ENCODE peak calls at places on chromosomes 1 and 21, in six cellular contexts. L is tibial artery, K is mucosa of descending colon, Y is adrenal gland, R is astrocyte of the spinal cord, A is epithelial cell of esophagus. V is an unnamed sample.

GRCh38 chr1:63710776-63711175 is 63.0 kb upstream of the ROR1 start:
- DNase-seq in L (no peak), A (no peak), R (no peak), K (no peak), Y (no peak), V (no peak)

GRCh38 chr1:10986525-10986890 is 25.9 kb upstream of the TARDBP start:
- DNase-seq in A (no peak), Y (no peak), K (no peak), L (no peak), R (no peak), V (no peak)

GRCh38 chr1:227793948-227794812 is 21.3 kb upstream of the PRSS38 start:
- DNase-seq in L (no peak), K (peak), R (peak), A (no peak), Y (no peak), V (peak)

GRCh38 chr1:168583571-168583970 is 7.2 kb downstream of the XCL1 start:
- DNase-seq in A (peak), K (no peak), L (no peak), R (peak), Y (no peak), V (peak)

GRCh38 chr1:248886237-248886895 is 19.7 kb upstream of the PGBD2 start:
- DNase-seq in K (no peak), L (no peak), R (peak), A (no peak), Y (no peak), V (no peak)

GRCh38 chr1:169868978-169869377 is 24.7 kb downstream of the SCYL3 start:
- DNase-seq in K (no peak), Y (no peak), R (no peak), A (peak), L (no peak), V (peak)

GRCh38 chr1:22835920-22836319 is 125.3 kb downstream of the EPHB2 start:
- DNase-seq in Y (no peak), K (no peak), L (no peak), R (no peak), A (no peak), V (no peak)

GRCh38 chr1:54805466-54805865 is 4.3 kb upstream of the TTC22 start:
- DNase-seq in A (no peak), L (no peak), Y (no peak), R (no peak), K (no peak), V (no peak)

GRCh38 chr1:61642475-61643232 is 82.3 kb downstream of the TM2D1 start:
- DNase-seq in R (no peak), L (no peak), Y (no peak), K (no peak), A (no peak), V (no peak)

GRCh38 chr21:33058468-33059318 is 11.2 kb upstream of the OLIG1 start:
- DNase-seq in Y (peak), R (no peak), L (no peak), K (no peak), A (no peak), V (no peak)

GRCh38 chr1:30763654-30764248 is 6.2 kb upstream of the LAPTM5 start:
- DNase-seq in R (peak), L (peak), A (no peak), Y (peak), K (peak), V (no peak)

GRCh38 chr1:1990222-1990621 is 13.4 kb downstream of the CFAP74 start:
- DNase-seq in K (no peak), L (peak), A (no peak), Y (peak), R (no peak), V (no peak)

GRCh38 chr21:35818597-35818996 is 241.7 kb downstream of the SETD4 start:
- DNase-seq in R (no peak), Y (no peak), A (no peak), L (no peak), K (no peak), V (no peak)

GRCh38 chr1:175390081-175390481 is 197.5 kb upstream of the KIAA0040 start:
- DNase-seq in Y (no peak), L (no peak), K (no peak), A (no peak), R (no peak), V (no peak)

GRCh38 chr21:44350773-44351481 is 2.5 kb upstream of the TRPM2 start:
- DNase-seq in R (no peak), A (no peak), L (no peak), K (peak), Y (no peak), V (no peak)

GRCh38 chr1:165290143-165290542 is 66.4 kb downstream of the LMX1A start:
- DNase-seq in R (no peak), Y (no peak), A (no peak), L (no peak), K (no peak), V (no peak)

GRCh38 chr1:93722081-93723031 is 40.7 kb upstream of the BCAR3 start:
- DNase-seq in Y (peak), R (no peak), L (no peak), A (no peak), K (no peak), V (no peak)

GRCh38 chr1:32873484-32873883 is 2.8 kb upstream of the FNDC5 start:
- DNase-seq in A (no peak), Y (no peak), L (peak), R (no peak), K (no peak), V (no peak)

GRCh38 chr1:77100870-77101269 is 118.4 kb downstream of the PIGK start:
- DNase-seq in Y (no peak), L (no peak), A (no peak), R (no peak), K (no peak), V (no peak)

GRCh38 chr1:236605030-236605806 is 902 bp upstream of the HEATR1 start:
- DNase-seq in K (no peak), Y (no peak), R (no peak), L (no peak), A (no peak), V (no peak)

GRCh38 chr21:21165063-21165645 is 166.9 kb downstream of the NCAM2 start:
- DNase-seq in R (peak), K (no peak), L (no peak), A (no peak), Y (no peak), V (no peak)

GRCh38 chr1:66725885-66726665 is 26.2 kb upstream of the DYNLT5 start:
- DNase-seq in A (peak), K (no peak), Y (peak), R (peak), L (peak), V (peak)

GRCh38 chr1:201381130-201381529 is 3.6 kb upstream of the TNNT2 start:
- DNase-seq in Y (no peak), R (no peak), K (no peak), A (peak), L (no peak), V (no peak)

GRCh38 chr1:233867028-233867427 is 37.4 kb upstream of the SLC35F3 start:
- DNase-seq in L (no peak), K (no peak), A (no peak), R (no peak), Y (no peak), V (no peak)

GRCh38 chr1:171793656-171794055 is 12.2 kb downstream of the METTL13 start:
- DNase-seq in L (no peak), R (peak), K (no peak), A (no peak), Y (no peak), V (peak)

GRCh38 chr1:222064388-222065201 is 322.7 kb upstream of the DUSP10 start:
- DNase-seq in K (no peak), A (peak), L (no peak), R (peak), Y (no peak), V (peak)

GRCh38 chr21:45809421-45809820 is 165.9 kb downstream of the PCBP3 start:
- DNase-seq in L (no peak), Y (no peak), A (no peak), R (no peak), K (no peak), V (no peak)

GRCh38 chr1:109767596-109768334 is 4.0 kb upstream of the EPS8L3 start:
- DNase-seq in A (no peak), Y (no peak), L (no peak), K (peak), R (no peak), V (no peak)

GRCh38 chr1:93033029-93033428 is 46.1 kb upstream of the MTF2 start:
- DNase-seq in L (no peak), Y (no peak), R (no peak), A (no peak), K (no peak), V (no peak)

GRCh38 chr1:45187735-45188134 is 18.7 kb downstream of the ZSWIM5 start:
- DNase-seq in A (no peak), R (no peak), Y (no peak), K (no peak), L (no peak), V (no peak)

GRCh38 chr1:186987769-186988168 is 159.0 kb downstream of the PLA2G4A start:
- DNase-seq in K (no peak), A (no peak), Y (no peak), L (no peak), R (no peak), V (no peak)

GRCh38 chr1:151972533-151973270 is 21.0 kb downstream of the S100A10 start:
- DNase-seq in R (peak), A (peak), L (peak), Y (peak), K (peak), V (peak)

GRCh38 chr1:195664628-195665027 is 943.6 kb downstream of the KCNT2 start:
- DNase-seq in Y (no peak), L (no peak), A (peak), K (no peak), R (peak), V (peak)

DNA sequence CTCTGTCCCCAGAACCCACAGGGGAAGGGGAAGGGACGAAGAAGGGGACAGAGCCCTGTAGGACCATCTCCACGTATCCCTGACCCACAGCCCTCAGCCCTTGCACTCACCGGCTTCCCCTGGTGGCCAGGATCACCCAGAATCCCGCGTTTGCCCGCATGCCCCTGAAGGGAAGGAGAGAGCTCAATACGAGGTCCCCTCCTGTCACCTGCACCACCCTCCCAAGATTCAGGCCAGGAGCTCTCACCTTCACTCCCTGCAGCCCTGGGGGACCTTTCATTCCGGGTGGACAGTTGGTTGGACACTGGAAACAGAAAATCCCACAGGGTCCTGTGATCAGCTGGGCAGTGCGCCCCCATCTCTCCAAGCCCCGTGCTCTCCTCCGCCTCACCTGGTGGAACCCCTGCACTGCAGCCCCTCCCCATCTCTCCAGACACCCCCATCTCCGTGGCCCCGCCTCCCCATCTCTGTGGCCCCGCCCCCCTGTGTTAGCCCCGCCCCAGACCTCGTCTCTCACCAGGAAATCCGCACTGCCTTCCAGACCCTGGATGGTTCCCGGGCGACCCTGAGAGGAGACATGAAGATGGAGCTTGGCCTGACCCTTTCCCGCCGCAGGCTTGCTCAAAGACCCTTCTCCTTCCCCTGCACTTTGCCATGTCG is 6.0 kb downstream of the COL9A2 start:
- DNase-seq in A (no peak), L (no peak), R (no peak), K (no peak), Y (no peak), V (no peak)
- TF ChIP-seq CTCF in A (no peak), L (no peak), R (no peak), K (no peak), Y (no peak), V (no peak)

GRCh38 chr1:218165687-218166088 is 119.4 kb upstream of the RRP15 start:
- DNase-seq in K (no peak), R (peak), Y (no peak), L (no peak), A (no peak), V (no peak)

DNA sequence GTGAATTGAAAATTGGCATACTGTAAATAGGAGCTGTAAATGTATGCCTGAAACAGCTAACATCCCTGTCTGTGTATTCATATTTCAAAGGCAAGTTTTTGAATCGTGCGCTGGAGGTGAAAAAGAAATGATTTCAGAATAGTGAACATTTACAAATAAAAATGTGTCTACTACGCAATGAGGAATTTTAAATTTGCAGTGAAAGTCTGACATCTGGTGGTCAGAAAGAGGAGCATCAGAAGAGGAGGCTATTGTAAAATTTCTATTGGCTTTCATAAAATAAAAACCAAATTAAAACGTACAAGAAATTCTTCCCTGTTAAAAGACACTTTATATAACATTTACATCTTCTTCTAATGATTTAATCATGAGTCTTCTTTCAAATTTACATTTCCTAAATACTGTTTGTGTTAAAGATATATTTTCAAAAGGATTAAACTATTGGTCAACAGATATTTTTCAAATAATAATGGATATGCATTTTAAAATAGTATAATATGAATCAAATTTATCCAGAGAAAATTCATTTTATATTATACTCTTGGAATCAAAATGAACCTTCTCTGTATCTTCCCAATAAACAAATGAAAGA is 113.7 kb upstream of the RRP15 start:
- DNase-seq in Y (no peak), R (peak), K (no peak), A (peak), L (no peak), V (peak)
- H3K4me3 ChIP-seq in Y (no peak), R (no peak), K (no peak), A (no peak), L (no peak), V (no peak)

DNA sequence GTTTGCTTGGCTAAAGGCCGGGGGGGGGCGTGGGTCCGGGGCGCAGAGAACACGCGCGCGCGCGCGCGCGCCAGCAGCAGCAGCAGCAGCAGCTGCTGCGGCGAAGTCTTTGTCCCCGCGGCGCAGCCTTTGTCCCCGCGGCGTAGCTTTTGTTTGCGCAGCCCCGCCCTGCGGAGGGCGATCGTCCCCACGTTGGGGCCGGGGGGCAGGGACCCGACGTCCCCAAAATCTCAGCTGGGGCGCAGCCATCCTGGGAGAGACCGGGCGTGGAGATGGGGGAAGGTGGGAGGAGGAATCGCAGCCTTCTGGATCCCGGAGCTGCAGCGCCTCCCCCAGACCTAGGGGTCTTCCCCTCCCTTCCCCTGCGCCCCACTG is 90.3 kb upstream of the VAMP3 start:
- DNase-seq in K (no peak), R (peak), A (no peak), L (no peak), Y (no peak), V (no peak)
- TF ChIP-seq CTCF in K (no peak), R (no peak), A (no peak), L (no peak), Y (no peak), V (no peak)

DNA sequence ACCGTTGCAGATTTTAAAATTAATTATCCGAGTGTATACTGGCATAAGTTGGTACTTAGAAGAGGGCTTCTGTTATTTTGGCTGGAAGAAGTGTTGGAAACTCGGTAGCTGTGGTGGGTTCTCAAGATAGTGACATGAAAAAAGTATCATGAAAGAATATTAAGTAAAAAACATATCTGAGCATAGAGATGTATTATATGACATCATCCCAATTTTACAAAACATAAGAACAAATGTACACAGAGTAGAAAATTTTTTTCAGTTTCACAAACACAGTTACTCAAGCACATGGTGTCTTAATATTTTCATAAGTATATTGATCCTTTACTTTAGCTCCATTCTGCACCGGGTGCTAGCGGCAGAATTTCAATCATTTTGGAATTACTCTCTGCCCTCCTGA is 691 bp downstream of the IFI16 start:
- DNase-seq in L (no peak), K (no peak), A (no peak), R (no peak), Y (no peak), V (no peak)
- H3K4me3 ChIP-seq in L (peak), K (peak), A (peak), R (peak), Y (peak), V (peak)

DNA sequence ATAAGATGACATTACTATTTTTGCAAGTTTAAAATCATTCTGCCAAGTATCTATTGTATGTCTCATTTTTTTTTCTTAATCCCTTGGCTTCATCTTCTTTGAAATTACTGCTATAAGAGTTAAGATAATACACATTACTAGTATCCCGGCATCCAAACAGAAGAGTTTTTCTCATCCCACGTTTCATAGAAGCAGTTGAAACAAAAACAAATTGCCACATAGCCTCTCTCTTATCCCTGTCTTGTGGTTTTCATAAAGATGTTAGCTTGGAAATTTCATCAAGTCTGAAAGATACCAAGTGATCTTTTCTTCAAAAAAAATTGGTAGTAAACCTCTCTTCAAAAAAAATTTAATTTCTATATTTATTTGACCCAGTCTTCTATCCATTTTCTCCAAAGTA is 465.2 kb upstream of the PTBP2 start:
- DNase-seq in A (no peak), Y (no peak), K (no peak), R (no peak), L (no peak), V (no peak)
- TF ChIP-seq CTCF in A (no peak), Y (no peak), K (no peak), R (no peak), L (no peak), V (no peak)

GRCh38 chr1:34803770-34804169 is 11.0 kb downstream of the GJA4 start:
- DNase-seq in R (no peak), A (no peak), K (no peak), Y (no peak), L (no peak), V (no peak)

GRCh38 chr1:34806396-34806795 is 13.6 kb downstream of the GJA4 start:
- DNase-seq in Y (no peak), K (no peak), A (peak), R (no peak), L (no peak), V (peak)

DNA sequence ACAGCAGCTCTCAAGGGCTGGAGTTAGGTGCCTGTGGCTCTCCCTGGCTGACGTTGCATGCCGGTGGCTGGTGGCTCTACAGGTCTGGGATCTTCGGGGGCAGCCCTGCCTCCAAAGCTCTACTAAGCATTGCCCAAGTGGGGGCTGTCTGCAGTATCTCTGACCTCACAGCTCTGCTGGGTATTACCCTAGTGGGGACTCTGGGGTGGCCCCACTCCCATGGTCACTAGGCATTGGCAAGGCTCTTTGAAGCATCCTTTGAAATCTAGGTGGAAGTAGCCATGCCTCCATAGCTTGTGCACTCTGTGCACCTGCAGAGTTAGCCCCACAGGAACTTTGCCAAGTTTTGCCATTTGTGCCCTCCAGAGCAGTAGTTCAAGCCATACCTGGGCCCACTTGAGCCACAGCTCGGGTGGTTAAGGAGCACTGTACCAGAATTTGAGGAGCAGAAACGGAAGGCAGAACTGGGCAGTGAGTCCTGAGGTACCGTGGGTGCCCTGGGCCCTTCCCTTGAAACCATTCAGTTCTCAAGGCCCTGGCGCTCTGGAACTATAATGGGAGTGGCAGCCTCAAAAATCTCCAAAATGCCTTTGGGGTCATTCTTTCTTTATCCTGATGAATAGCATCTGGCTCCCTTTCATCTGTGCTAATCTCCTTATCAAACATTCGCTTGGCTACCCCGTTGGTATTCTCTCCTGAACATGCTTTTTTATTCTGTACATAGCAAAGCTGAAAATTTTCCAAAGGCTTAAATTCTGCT is 15.4 kb downstream of the GJA4 start:
- DNase-seq in K (no peak), Y (no peak), L (no peak), R (no peak), A (no peak), V (no peak)
- H3K4me3 ChIP-seq in K (no peak), Y (no peak), L (no peak), R (no peak), A (no peak), V (no peak)

V was measured in bronchial epithelial cell.